ENCODE peak calls at places on chromosomes 13 and 19, in six cellular contexts. One of them, this sample, is unnamed.

GRCh38 chr13:110525328-110526319 is 35.9 kb downstream of the RAB20 start:
- DNase-seq in thoracic aorta: no peak
- DNase-seq in fibroblast of lung: no peak
- DNase-seq in caudate nucleus: no peak
- DNase-seq in CD8-positive, alpha-beta memory T cell: no peak
- DNase-seq in mammary epithelial cell: no peak
- DNase-seq in this sample: no peak

GRCh38 chr13:42819712-42820111 is 38.3 kb downstream of the FAM216B start:
- DNase-seq in thoracic aorta: no peak
- DNase-seq in fibroblast of lung: no peak
- DNase-seq in caudate nucleus: no peak
- DNase-seq in CD8-positive, alpha-beta memory T cell: no peak
- DNase-seq in mammary epithelial cell: no peak
- DNase-seq in this sample: no peak

GRCh38 chr13:28239374-28239773 is 101.0 kb downstream of the PAN3 start:
- DNase-seq in thoracic aorta: no peak
- DNase-seq in fibroblast of lung: peak
- DNase-seq in caudate nucleus: no peak
- DNase-seq in CD8-positive, alpha-beta memory T cell: no peak
- DNase-seq in mammary epithelial cell: no peak
- DNase-seq in this sample: no peak

GRCh38 chr19:1364070-1364719 is 19.5 kb upstream of the NDUFS7 start:
- DNase-seq in thoracic aorta: no peak
- DNase-seq in fibroblast of lung: no peak
- DNase-seq in caudate nucleus: no peak
- DNase-seq in CD8-positive, alpha-beta memory T cell: no peak
- DNase-seq in mammary epithelial cell: no peak
- DNase-seq in this sample: no peak

GRCh38 chr19:9839415-9839814 is 4.3 kb downstream of the PIN1 start:
- DNase-seq in thoracic aorta: no peak
- DNase-seq in fibroblast of lung: peak
- DNase-seq in caudate nucleus: no peak
- DNase-seq in CD8-positive, alpha-beta memory T cell: no peak
- DNase-seq in mammary epithelial cell: no peak
- DNase-seq in this sample: no peak

GRCh38 chr19:12666305-12667048 is at the start of the genes MAN2B1 and WDR83:
- DNase-seq in thoracic aorta: no peak
- DNase-seq in fibroblast of lung: peak
- DNase-seq in caudate nucleus: peak
- DNase-seq in CD8-positive, alpha-beta memory T cell: peak
- DNase-seq in mammary epithelial cell: peak
- DNase-seq in this sample: no peak

GRCh38 chr19:688214-688613 is 7.0 kb downstream of the PRSS57 start:
- DNase-seq in thoracic aorta: no peak
- DNase-seq in fibroblast of lung: no peak
- DNase-seq in caudate nucleus: no peak
- DNase-seq in CD8-positive, alpha-beta memory T cell: no peak
- DNase-seq in mammary epithelial cell: no peak
- DNase-seq in this sample: no peak

GRCh38 chr19:5287066-5287465 is 53.5 kb downstream of the PTPRS start:
- DNase-seq in thoracic aorta: no peak
- DNase-seq in fibroblast of lung: no peak
- DNase-seq in caudate nucleus: no peak
- DNase-seq in CD8-positive, alpha-beta memory T cell: no peak
- DNase-seq in mammary epithelial cell: no peak
- DNase-seq in this sample: no peak

GRCh38 chr13:45167611-45168554 is 33.0 kb downstream of the KCTD4 start:
- DNase-seq in thoracic aorta: no peak
- DNase-seq in fibroblast of lung: no peak
- DNase-seq in caudate nucleus: no peak
- DNase-seq in CD8-positive, alpha-beta memory T cell: no peak
- DNase-seq in mammary epithelial cell: peak
- DNase-seq in this sample: peak

GRCh38 chr13:44068169-44068568 is 188.5 kb downstream of the LACC1 start:
- DNase-seq in thoracic aorta: no peak
- DNase-seq in fibroblast of lung: peak
- DNase-seq in caudate nucleus: no peak
- DNase-seq in CD8-positive, alpha-beta memory T cell: no peak
- DNase-seq in mammary epithelial cell: peak
- DNase-seq in this sample: peak

GRCh38 chr13:113975416-113975815 is 1.5 kb upstream of the C13orf46 start:
- DNase-seq in thoracic aorta: peak
- DNase-seq in fibroblast of lung: no peak
- DNase-seq in caudate nucleus: no peak
- DNase-seq in CD8-positive, alpha-beta memory T cell: no peak
- DNase-seq in mammary epithelial cell: no peak
- DNase-seq in this sample: no peak

GRCh38 chr13:102897371-102898138 is 51.7 kb downstream of the ERCC5 start:
- DNase-seq in thoracic aorta: no peak
- DNase-seq in fibroblast of lung: no peak
- DNase-seq in caudate nucleus: no peak
- DNase-seq in CD8-positive, alpha-beta memory T cell: no peak
- DNase-seq in mammary epithelial cell: no peak
- DNase-seq in this sample: no peak

GRCh38 chr19:3710265-3710812 is 2.2 kb downstream of the TJP3 start:
- DNase-seq in thoracic aorta: no peak
- DNase-seq in fibroblast of lung: peak
- DNase-seq in caudate nucleus: peak
- DNase-seq in CD8-positive, alpha-beta memory T cell: no peak
- DNase-seq in mammary epithelial cell: peak
- DNase-seq in this sample: peak

GRCh38 chr19:21321134-21321533 is 8.1 kb downstream of the ZNF708 start:
- DNase-seq in thoracic aorta: no peak
- DNase-seq in fibroblast of lung: no peak
- DNase-seq in caudate nucleus: no peak
- DNase-seq in CD8-positive, alpha-beta memory T cell: no peak
- DNase-seq in mammary epithelial cell: peak
- DNase-seq in this sample: no peak

GRCh38 chr13:79775830-79776229 is 294.9 kb downstream of the NDFIP2 start:
- DNase-seq in thoracic aorta: no peak
- DNase-seq in fibroblast of lung: peak
- DNase-seq in caudate nucleus: no peak
- DNase-seq in CD8-positive, alpha-beta memory T cell: no peak
- DNase-seq in mammary epithelial cell: peak
- DNase-seq in this sample: no peak

DNA sequence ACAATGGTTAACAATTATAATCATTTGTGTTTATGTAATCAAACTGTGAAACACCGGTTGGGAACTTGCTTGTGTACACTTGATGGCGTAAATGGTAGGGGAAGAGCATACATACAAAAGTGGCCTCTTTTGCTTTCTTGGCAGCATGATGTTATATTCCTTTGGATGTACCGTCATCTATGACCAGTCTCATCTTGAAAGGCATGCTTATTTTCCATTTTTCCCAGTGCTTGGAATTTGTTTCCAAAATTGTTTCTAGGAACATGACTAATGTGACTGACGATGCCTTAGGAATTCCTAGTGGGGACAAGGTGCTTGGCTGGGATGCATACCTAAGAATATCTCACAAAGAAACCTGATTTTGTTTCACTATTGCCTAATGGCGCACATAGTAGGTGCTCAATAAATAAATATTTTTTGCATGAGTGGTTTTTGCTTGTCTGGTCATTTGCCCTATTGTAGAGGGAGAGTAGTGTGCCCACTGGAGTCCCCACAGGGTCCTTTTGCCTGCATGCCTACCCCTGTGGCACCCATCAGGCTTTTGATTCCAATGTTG is 45.5 kb downstream of the SAE1 start:
- DNase-seq in thoracic aorta: no peak
- DNase-seq in fibroblast of lung: peak
- DNase-seq in caudate nucleus: no peak
- DNase-seq in CD8-positive, alpha-beta memory T cell: no peak
- DNase-seq in mammary epithelial cell: no peak
- DNase-seq in this sample: no peak
- H3K27ac ChIP-seq in thoracic aorta: peak
- H3K27ac ChIP-seq in fibroblast of lung: peak
- H3K27ac ChIP-seq in caudate nucleus: peak
- H3K27ac ChIP-seq in CD8-positive, alpha-beta memory T cell: no peak
- H3K27ac ChIP-seq in mammary epithelial cell: no peak
- H3K27ac ChIP-seq in this sample: peak

DNA sequence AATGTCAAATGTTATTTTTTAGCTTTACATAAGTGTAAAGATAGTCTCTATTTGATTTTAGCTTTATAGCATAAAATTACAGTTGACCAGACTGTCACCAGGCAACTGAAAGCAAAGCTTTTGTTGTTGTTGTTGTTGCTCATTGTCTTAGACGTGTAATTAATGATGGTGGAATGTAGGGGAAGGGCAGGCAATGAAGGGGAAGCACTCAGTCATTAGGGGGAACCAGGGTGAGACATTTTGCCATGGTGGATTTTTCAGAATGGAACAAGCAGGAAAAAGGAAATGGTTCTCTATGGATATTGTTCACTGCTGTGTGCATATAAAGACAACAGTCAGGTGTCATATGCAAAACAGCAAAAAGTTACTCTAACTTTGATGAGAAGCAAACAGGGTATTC is 110.2 kb downstream of the LRCH1 start:
- DNase-seq in thoracic aorta: no peak
- DNase-seq in fibroblast of lung: no peak
- DNase-seq in caudate nucleus: no peak
- DNase-seq in CD8-positive, alpha-beta memory T cell: no peak
- DNase-seq in mammary epithelial cell: no peak
- DNase-seq in this sample: no peak
- H3K27ac ChIP-seq in thoracic aorta: no peak
- H3K27ac ChIP-seq in fibroblast of lung: no peak
- H3K27ac ChIP-seq in caudate nucleus: no peak
- H3K27ac ChIP-seq in CD8-positive, alpha-beta memory T cell: no peak
- H3K27ac ChIP-seq in mammary epithelial cell: no peak
- H3K27ac ChIP-seq in this sample: peak

GRCh38 chr19:11239377-11240000 is at the start of gene ANGPTL8:
- DNase-seq in thoracic aorta: no peak
- DNase-seq in fibroblast of lung: no peak
- DNase-seq in caudate nucleus: no peak
- DNase-seq in CD8-positive, alpha-beta memory T cell: no peak
- DNase-seq in mammary epithelial cell: no peak
- DNase-seq in this sample: no peak

GRCh38 chr19:11244846-11245589 is 5.6 kb downstream of the ANGPTL8 start:
- DNase-seq in thoracic aorta: no peak
- DNase-seq in fibroblast of lung: no peak
- DNase-seq in caudate nucleus: no peak
- DNase-seq in CD8-positive, alpha-beta memory T cell: no peak
- DNase-seq in mammary epithelial cell: no peak
- DNase-seq in this sample: no peak

GRCh38 chr19:11240008-11240444 is 607 bp downstream of the ANGPTL8 start:
- DNase-seq in thoracic aorta: no peak
- DNase-seq in fibroblast of lung: no peak
- DNase-seq in caudate nucleus: no peak
- DNase-seq in CD8-positive, alpha-beta memory T cell: no peak
- DNase-seq in mammary epithelial cell: no peak
- DNase-seq in this sample: no peak

GRCh38 chr19:11243798-11244169 is 4.4 kb downstream of the ANGPTL8 start:
- DNase-seq in thoracic aorta: no peak
- DNase-seq in fibroblast of lung: no peak
- DNase-seq in caudate nucleus: no peak
- DNase-seq in CD8-positive, alpha-beta memory T cell: no peak
- DNase-seq in mammary epithelial cell: no peak
- DNase-seq in this sample: no peak

GRCh38 chr19:11242864-11243797 is 3.7 kb downstream of the ANGPTL8 start:
- DNase-seq in thoracic aorta: peak
- DNase-seq in fibroblast of lung: peak
- DNase-seq in caudate nucleus: peak
- DNase-seq in CD8-positive, alpha-beta memory T cell: peak
- DNase-seq in mammary epithelial cell: peak
- DNase-seq in this sample: no peak
- H3K27ac ChIP-seq in thoracic aorta: no peak
- H3K27ac ChIP-seq in fibroblast of lung: no peak
- H3K27ac ChIP-seq in caudate nucleus: peak
- H3K27ac ChIP-seq in CD8-positive, alpha-beta memory T cell: no peak
- H3K27ac ChIP-seq in mammary epithelial cell: no peak
- H3K27ac ChIP-seq in this sample: no peak

GRCh38 chr13:29925457-29925856 is 75.0 kb upstream of the UBL3 start:
- DNase-seq in thoracic aorta: peak
- DNase-seq in fibroblast of lung: peak
- DNase-seq in caudate nucleus: no peak
- DNase-seq in CD8-positive, alpha-beta memory T cell: no peak
- DNase-seq in mammary epithelial cell: peak
- DNase-seq in this sample: peak

GRCh38 chr13:29924482-29924884 is 74.1 kb upstream of the UBL3 start:
- DNase-seq in thoracic aorta: no peak
- DNase-seq in fibroblast of lung: peak
- DNase-seq in caudate nucleus: no peak
- DNase-seq in CD8-positive, alpha-beta memory T cell: no peak
- DNase-seq in mammary epithelial cell: peak
- DNase-seq in this sample: no peak

GRCh38 chr13:29923554-29924481 is 73.4 kb upstream of the UBL3 start:
- DNase-seq in thoracic aorta: peak
- DNase-seq in fibroblast of lung: peak
- DNase-seq in caudate nucleus: no peak
- DNase-seq in CD8-positive, alpha-beta memory T cell: peak
- DNase-seq in mammary epithelial cell: peak
- DNase-seq in this sample: peak

GRCh38 chr13:29926077-29926476 is 75.7 kb upstream of the UBL3 start:
- DNase-seq in thoracic aorta: no peak
- DNase-seq in fibroblast of lung: no peak
- DNase-seq in caudate nucleus: no peak
- DNase-seq in CD8-positive, alpha-beta memory T cell: no peak
- DNase-seq in mammary epithelial cell: no peak
- DNase-seq in this sample: no peak

GRCh38 chr13:29924951-29925350 is 74.5 kb upstream of the UBL3 start:
- DNase-seq in thoracic aorta: no peak
- DNase-seq in fibroblast of lung: no peak
- DNase-seq in caudate nucleus: no peak
- DNase-seq in CD8-positive, alpha-beta memory T cell: no peak
- DNase-seq in mammary epithelial cell: no peak
- DNase-seq in this sample: no peak
- H3K27ac ChIP-seq in thoracic aorta: peak
- H3K27ac ChIP-seq in fibroblast of lung: no peak
- H3K27ac ChIP-seq in caudate nucleus: peak
- H3K27ac ChIP-seq in CD8-positive, alpha-beta memory T cell: no peak
- H3K27ac ChIP-seq in mammary epithelial cell: peak
- H3K27ac ChIP-seq in this sample: peak